ENCODE peak calls at places on chromosome 3, in four cellular contexts. X is left ventricle myocardium superior, R is caudate nucleus, E is fibroblast of gingiva. Q is an unnamed sample.

GRCh38 chr3:77693147-77693546 is 653.2 kb downstream of the ROBO2 start:
- DNase-seq in X (no peak), R (no peak), E (no peak), Q (no peak)

GRCh38 chr3:48474619-48475018 is 28.1 kb downstream of the ATRIP start:
- DNase-seq in X (no peak), R (no peak), E (no peak), Q (no peak)

GRCh38 chr3:112640864-112641751 is at the start of gene CCDC80:
- DNase-seq in X (no peak), R (no peak), E (peak; percentile 94), Q (peak; percentile 85)

GRCh38 chr3:46946856-46947544 is 29.5 kb downstream of the CCDC12 start:
- DNase-seq in X (peak; percentile 59), R (no peak), E (no peak), Q (peak; percentile 58)

GRCh38 chr3:184761120-184761841 is 49.4 kb upstream of the MAGEF1 start:
- DNase-seq in X (peak; percentile 58), R (no peak), E (peak; percentile 74), Q (peak; percentile 60)

GRCh38 chr3:4119119-4119518 is 184.1 kb upstream of the SETMAR start:
- DNase-seq in X (no peak), R (no peak), E (no peak), Q (no peak)

GRCh38 chr3:157573281-157573680 is 70.1 kb upstream of the VEPH1 start:
- DNase-seq in X (no peak), R (no peak), E (peak; percentile 85), Q (peak; percentile 93)

GRCh38 chr3:148711981-148712666 is 14.4 kb downstream of the AGTR1 start:
- DNase-seq in X (no peak), R (no peak), E (no peak), Q (peak; percentile 28)

GRCh38 chr3:198107840-198108734 is 148.1 kb downstream of the LMLN start:
- DNase-seq in X (no peak), R (no peak), E (no peak), Q (no peak)

GRCh38 chr3:142976621-142977398 is 13.3 kb upstream of the PAQR9 start:
- DNase-seq in X (peak; percentile 93), R (no peak), E (peak; percentile 83), Q (peak; percentile 94)

GRCh38 chr3:8745619-8746370 is 12.2 kb downstream of the CAV3 start:
- DNase-seq in X (no peak), R (no peak), E (no peak), Q (no peak)